ENCODE peak calls at places on chromosomes 11 and 22, in eight cellular contexts. Q, C, V, X, E, M, P and W are unnamed samples.

GRCh38 chr11:2257023-2257700 is 13.2 kb downstream of the ASCL2 start:
- DNase-seq in P (no peak), Q (no peak), V (no peak), E (no peak), X (no peak), M (no peak), C (no peak), W (no peak)

GRCh38 chr11:128555606-128556005 is 31.8 kb downstream of the ETS1 start:
- DNase-seq in V (no peak), M (no peak), E (no peak), P (no peak), Q (no peak), C (peak), X (no peak), W (no peak)

GRCh38 chr11:44008698-44009097 is 39.1 kb upstream of the ACCSL start:
- DNase-seq in M (no peak), X (no peak), E (no peak), V (no peak), Q (no peak), C (no peak), P (no peak), W (no peak)

GRCh38 chr22:45686842-45687241 is 15.2 kb downstream of the ATXN10 start:
- DNase-seq in Q (no peak), E (no peak), C (no peak), V (peak), X (no peak), P (no peak), M (no peak), W (no peak)

GRCh38 chr11:8477151-8477550 is 116.9 kb downstream of the STK33 start:
- DNase-seq in P (no peak), Q (no peak), E (no peak), C (no peak), M (no peak), V (no peak), X (no peak), W (no peak)

GRCh38 chr22:23071163-23072034 is 1.1 kb downstream of the GNAZ start:
- DNase-seq in V (no peak), X (no peak), M (no peak), E (no peak), Q (no peak), P (no peak), C (no peak), W (no peak)

GRCh38 chr11:116535120-116535519 is 237.7 kb downstream of the BUD13 start:
- DNase-seq in V (no peak), Q (no peak), P (no peak), M (no peak), X (no peak), E (no peak), C (no peak), W (no peak)

GRCh38 chr11:15489281-15489680 is 374.6 kb downstream of the INSC start:
- DNase-seq in X (no peak), V (no peak), M (no peak), Q (no peak), P (no peak), C (no peak), E (no peak), W (no peak)